ENCODE peak calls at places on chromosome 2, in six cellular contexts. One of them, this sample, is unnamed.

GRCh38 chr2:100283724-100284501 is 38.4 kb downstream of the LONRF2 start:
- DNase-seq in MM.1S: no peak
- DNase-seq in caudate nucleus: no peak
- DNase-seq in CD4-positive, alpha-beta memory T cell: no peak
- DNase-seq in neural progenitor cell: no peak
- DNase-seq in IMR-90: no peak
- DNase-seq in this sample: no peak

GRCh38 chr2:86023366-86023712 is 82.3 kb downstream of the POLR1A start:
- DNase-seq in MM.1S: no peak
- DNase-seq in caudate nucleus: no peak
- DNase-seq in CD4-positive, alpha-beta memory T cell: no peak
- DNase-seq in neural progenitor cell: no peak
- DNase-seq in IMR-90: no peak
- DNase-seq in this sample: no peak

GRCh38 chr2:219495531-219496122 is 3.1 kb upstream of the GMPPA start:
- DNase-seq in MM.1S: peak; percentile 19
- DNase-seq in caudate nucleus: peak; percentile 41
- DNase-seq in CD4-positive, alpha-beta memory T cell: peak; percentile 48
- DNase-seq in neural progenitor cell: peak; percentile 86
- DNase-seq in IMR-90: peak; percentile 74
- DNase-seq in this sample: peak; percentile 38

GRCh38 chr2:197838036-197838435 is 33.6 kb downstream of the PLCL1 start:
- DNase-seq in MM.1S: peak; percentile 93
- DNase-seq in caudate nucleus: no peak
- DNase-seq in CD4-positive, alpha-beta memory T cell: peak; percentile 38
- DNase-seq in neural progenitor cell: no peak
- DNase-seq in IMR-90: peak; percentile 36
- DNase-seq in this sample: no peak

GRCh38 chr2:40353236-40353635 is 98.7 kb downstream of the SLC8A1 start:
- DNase-seq in MM.1S: no peak
- DNase-seq in caudate nucleus: no peak
- DNase-seq in CD4-positive, alpha-beta memory T cell: no peak
- DNase-seq in neural progenitor cell: no peak
- DNase-seq in IMR-90: no peak
- DNase-seq in this sample: no peak

GRCh38 chr2:168084267-168084781 is 163.1 kb downstream of the STK39 start:
- DNase-seq in MM.1S: no peak
- DNase-seq in caudate nucleus: no peak
- DNase-seq in CD4-positive, alpha-beta memory T cell: no peak
- DNase-seq in neural progenitor cell: peak; percentile 37
- DNase-seq in IMR-90: peak; percentile 7
- DNase-seq in this sample: no peak

GRCh38 chr2:240913810-240914644 is 7.9 kb downstream of the CROCC2 start:
- DNase-seq in MM.1S: no peak
- DNase-seq in caudate nucleus: no peak
- DNase-seq in CD4-positive, alpha-beta memory T cell: peak; percentile 56
- DNase-seq in neural progenitor cell: peak; percentile 82
- DNase-seq in IMR-90: peak; percentile 55
- DNase-seq in this sample: peak; percentile 61

GRCh38 chr2:71460595-71461303 is 7.4 kb downstream of the DYSF start:
- DNase-seq in MM.1S: no peak
- DNase-seq in caudate nucleus: no peak
- DNase-seq in CD4-positive, alpha-beta memory T cell: no peak
- DNase-seq in neural progenitor cell: peak; percentile 28
- DNase-seq in IMR-90: no peak
- DNase-seq in this sample: no peak

GRCh38 chr2:55282110-55282917 is 13.3 kb upstream of the MTIF2 start:
- DNase-seq in MM.1S: peak; percentile 87
- DNase-seq in caudate nucleus: peak; percentile 73
- DNase-seq in CD4-positive, alpha-beta memory T cell: peak; percentile 86
- DNase-seq in neural progenitor cell: peak; percentile 89
- DNase-seq in IMR-90: peak; percentile 80
- DNase-seq in this sample: peak; percentile 85

GRCh38 chr2:43169091-43169936 is 57.1 kb downstream of the ZFP36L2 start:
- DNase-seq in MM.1S: no peak
- DNase-seq in caudate nucleus: no peak
- DNase-seq in CD4-positive, alpha-beta memory T cell: peak; percentile 43
- DNase-seq in neural progenitor cell: no peak
- DNase-seq in IMR-90: no peak
- DNase-seq in this sample: peak; percentile 37

GRCh38 chr2:67974564-67975430 is 88.0 kb downstream of the C1D start:
- DNase-seq in MM.1S: no peak
- DNase-seq in caudate nucleus: peak; percentile 20
- DNase-seq in CD4-positive, alpha-beta memory T cell: no peak
- DNase-seq in neural progenitor cell: no peak
- DNase-seq in IMR-90: no peak
- DNase-seq in this sample: peak; percentile 66

GRCh38 chr2:21836766-21837543 is 713.2 kb downstream of the TDRD15 start:
- DNase-seq in MM.1S: no peak
- DNase-seq in caudate nucleus: no peak
- DNase-seq in CD4-positive, alpha-beta memory T cell: no peak
- DNase-seq in neural progenitor cell: no peak
- DNase-seq in IMR-90: peak; percentile 95
- DNase-seq in this sample: no peak

GRCh38 chr2:173148520-173148919 is 72.9 kb downstream of the MAP3K20 start:
- DNase-seq in MM.1S: no peak
- DNase-seq in caudate nucleus: no peak
- DNase-seq in CD4-positive, alpha-beta memory T cell: no peak
- DNase-seq in neural progenitor cell: no peak
- DNase-seq in IMR-90: peak; percentile 23
- DNase-seq in this sample: no peak

GRCh38 chr2:228703099-228703498 is 521.6 kb upstream of the SPHKAP start:
- DNase-seq in MM.1S: no peak
- DNase-seq in caudate nucleus: no peak
- DNase-seq in CD4-positive, alpha-beta memory T cell: no peak
- DNase-seq in neural progenitor cell: no peak
- DNase-seq in IMR-90: no peak
- DNase-seq in this sample: no peak

GRCh38 chr2:237471457-237472186 is 15.4 kb upstream of the MLPH start:
- DNase-seq in MM.1S: peak; percentile 48
- DNase-seq in caudate nucleus: no peak
- DNase-seq in CD4-positive, alpha-beta memory T cell: no peak
- DNase-seq in neural progenitor cell: peak; percentile 71
- DNase-seq in IMR-90: peak; percentile 68
- DNase-seq in this sample: peak; percentile 66

GRCh38 chr2:219944861-219945260 is 317.4 kb downstream of the SLC4A3 start:
- DNase-seq in MM.1S: no peak
- DNase-seq in caudate nucleus: no peak
- DNase-seq in CD4-positive, alpha-beta memory T cell: no peak
- DNase-seq in neural progenitor cell: no peak
- DNase-seq in IMR-90: no peak
- DNase-seq in this sample: no peak

GRCh38 chr2:37676274-37676673 is 4.8 kb upstream of the CDC42EP3 start:
- DNase-seq in MM.1S: no peak
- DNase-seq in caudate nucleus: no peak
- DNase-seq in CD4-positive, alpha-beta memory T cell: no peak
- DNase-seq in neural progenitor cell: no peak
- DNase-seq in IMR-90: peak; percentile 58
- DNase-seq in this sample: no peak

GRCh38 chr2:239269173-239269865 is 131.5 kb downstream of the HDAC4 start:
- DNase-seq in MM.1S: no peak
- DNase-seq in caudate nucleus: no peak
- DNase-seq in CD4-positive, alpha-beta memory T cell: no peak
- DNase-seq in neural progenitor cell: no peak
- DNase-seq in IMR-90: no peak
- DNase-seq in this sample: no peak

GRCh38 chr2:229434131-229434530 is 163.0 kb upstream of the PID1 start:
- DNase-seq in MM.1S: no peak
- DNase-seq in caudate nucleus: no peak
- DNase-seq in CD4-positive, alpha-beta memory T cell: no peak
- DNase-seq in neural progenitor cell: no peak
- DNase-seq in IMR-90: no peak
- DNase-seq in this sample: no peak

GRCh38 chr2:235080108-235080507 is 128.3 kb downstream of the SH3BP4 start:
- DNase-seq in MM.1S: no peak
- DNase-seq in caudate nucleus: no peak
- DNase-seq in CD4-positive, alpha-beta memory T cell: no peak
- DNase-seq in neural progenitor cell: no peak
- DNase-seq in IMR-90: peak; percentile 61
- DNase-seq in this sample: no peak

GRCh38 chr2:231339318-231339717 is 56.2 kb upstream of the B3GNT7 start:
- DNase-seq in MM.1S: no peak
- DNase-seq in caudate nucleus: no peak
- DNase-seq in CD4-positive, alpha-beta memory T cell: no peak
- DNase-seq in neural progenitor cell: no peak
- DNase-seq in IMR-90: no peak
- DNase-seq in this sample: no peak

GRCh38 chr2:11753452-11753885 is 7.0 kb downstream of the LPIN1 start:
- DNase-seq in MM.1S: peak; percentile 93
- DNase-seq in caudate nucleus: no peak
- DNase-seq in CD4-positive, alpha-beta memory T cell: peak; percentile 56
- DNase-seq in neural progenitor cell: no peak
- DNase-seq in IMR-90: no peak
- DNase-seq in this sample: peak; percentile 32

GRCh38 chr2:238030422-238031155 is 30.2 kb upstream of the SCLY start:
- DNase-seq in MM.1S: no peak
- DNase-seq in caudate nucleus: no peak
- DNase-seq in CD4-positive, alpha-beta memory T cell: no peak
- DNase-seq in neural progenitor cell: no peak
- DNase-seq in IMR-90: no peak
- DNase-seq in this sample: no peak

GRCh38 chr2:177914247-177914646 is 158.3 kb downstream of the PDE11A start:
- DNase-seq in MM.1S: no peak
- DNase-seq in caudate nucleus: no peak
- DNase-seq in CD4-positive, alpha-beta memory T cell: no peak
- DNase-seq in neural progenitor cell: no peak
- DNase-seq in IMR-90: no peak
- DNase-seq in this sample: no peak

GRCh38 chr2:188452084-188452483 is 160.4 kb downstream of the GULP1 start:
- DNase-seq in MM.1S: no peak
- DNase-seq in caudate nucleus: no peak
- DNase-seq in CD4-positive, alpha-beta memory T cell: no peak
- DNase-seq in neural progenitor cell: no peak
- DNase-seq in IMR-90: peak; percentile 53
- DNase-seq in this sample: no peak

GRCh38 chr2:241150660-241151530 is 628 bp downstream of the PPP1R7 start:
- DNase-seq in MM.1S: peak; percentile 7
- DNase-seq in caudate nucleus: peak; percentile 52
- DNase-seq in CD4-positive, alpha-beta memory T cell: no peak
- DNase-seq in neural progenitor cell: peak; percentile 13
- DNase-seq in IMR-90: peak; percentile 51
- DNase-seq in this sample: peak; percentile 60

GRCh38 chr2:71961289-71962027 is 186.2 kb downstream of the CYP26B1 start:
- DNase-seq in MM.1S: no peak
- DNase-seq in caudate nucleus: no peak
- DNase-seq in CD4-positive, alpha-beta memory T cell: no peak
- DNase-seq in neural progenitor cell: no peak
- DNase-seq in IMR-90: no peak
- DNase-seq in this sample: no peak

GRCh38 chr2:209640358-209640757 is 131.3 kb upstream of the UNC80 start:
- DNase-seq in MM.1S: no peak
- DNase-seq in caudate nucleus: no peak
- DNase-seq in CD4-positive, alpha-beta memory T cell: no peak
- DNase-seq in neural progenitor cell: no peak
- DNase-seq in IMR-90: no peak
- DNase-seq in this sample: no peak

GRCh38 chr2:202965810-202966454 is 48.7 kb upstream of the NBEAL1 start:
- DNase-seq in MM.1S: peak; percentile 65
- DNase-seq in caudate nucleus: no peak
- DNase-seq in CD4-positive, alpha-beta memory T cell: no peak
- DNase-seq in neural progenitor cell: peak; percentile 2
- DNase-seq in IMR-90: peak; percentile 63
- DNase-seq in this sample: peak; percentile 8

GRCh38 chr2:3779650-3780049 is 76.3 kb downstream of the DCDC2C start:
- DNase-seq in MM.1S: no peak
- DNase-seq in caudate nucleus: no peak
- DNase-seq in CD4-positive, alpha-beta memory T cell: no peak
- DNase-seq in neural progenitor cell: no peak
- DNase-seq in IMR-90: no peak
- DNase-seq in this sample: no peak
- H3K27ac ChIP-seq in MM.1S: no peak overlapping the region
- H3K27ac ChIP-seq in caudate nucleus: no peak overlapping the region
- H3K27ac ChIP-seq in CD4-positive, alpha-beta memory T cell: no peak overlapping the region
- H3K27ac ChIP-seq in neural progenitor cell: no peak overlapping the region
- H3K27ac ChIP-seq in IMR-90: no peak overlapping the region
- H3K27ac ChIP-seq in this sample: no peak overlapping the region

GRCh38 chr2:191577611-191578010 is 100.3 kb upstream of the NABP1 start:
- DNase-seq in MM.1S: no peak
- DNase-seq in caudate nucleus: no peak
- DNase-seq in CD4-positive, alpha-beta memory T cell: no peak
- DNase-seq in neural progenitor cell: no peak
- DNase-seq in IMR-90: no peak
- DNase-seq in this sample: no peak
- H3K27ac ChIP-seq in MM.1S: no peak overlapping the region
- H3K27ac ChIP-seq in caudate nucleus: no peak overlapping the region
- H3K27ac ChIP-seq in CD4-positive, alpha-beta memory T cell: no peak overlapping the region
- H3K27ac ChIP-seq in neural progenitor cell: no peak overlapping the region
- H3K27ac ChIP-seq in IMR-90: no peak overlapping the region
- H3K27ac ChIP-seq in this sample: no peak overlapping the region

GRCh38 chr2:217669831-217670230 is 333.0 kb downstream of the TNS1 start:
- DNase-seq in MM.1S: no peak
- DNase-seq in caudate nucleus: no peak
- DNase-seq in CD4-positive, alpha-beta memory T cell: no peak
- DNase-seq in neural progenitor cell: no peak
- DNase-seq in IMR-90: peak; percentile 30
- DNase-seq in this sample: no peak

GRCh38 chr2:217664761-217665160 is 338.0 kb downstream of the TNS1 start:
- DNase-seq in MM.1S: no peak
- DNase-seq in caudate nucleus: no peak
- DNase-seq in CD4-positive, alpha-beta memory T cell: no peak
- DNase-seq in neural progenitor cell: no peak
- DNase-seq in IMR-90: peak; percentile 11
- DNase-seq in this sample: no peak

GRCh38 chr2:217667545-217667944 is 335.2 kb downstream of the TNS1 start:
- DNase-seq in MM.1S: no peak
- DNase-seq in caudate nucleus: no peak
- DNase-seq in CD4-positive, alpha-beta memory T cell: no peak
- DNase-seq in neural progenitor cell: no peak
- DNase-seq in IMR-90: no peak
- DNase-seq in this sample: no peak

GRCh38 chr2:217662984-217663602 is 339.7 kb downstream of the TNS1 start:
- DNase-seq in MM.1S: no peak
- DNase-seq in caudate nucleus: no peak
- DNase-seq in CD4-positive, alpha-beta memory T cell: no peak
- DNase-seq in neural progenitor cell: no peak
- DNase-seq in IMR-90: peak; percentile 61
- DNase-seq in this sample: no peak

DNA sequence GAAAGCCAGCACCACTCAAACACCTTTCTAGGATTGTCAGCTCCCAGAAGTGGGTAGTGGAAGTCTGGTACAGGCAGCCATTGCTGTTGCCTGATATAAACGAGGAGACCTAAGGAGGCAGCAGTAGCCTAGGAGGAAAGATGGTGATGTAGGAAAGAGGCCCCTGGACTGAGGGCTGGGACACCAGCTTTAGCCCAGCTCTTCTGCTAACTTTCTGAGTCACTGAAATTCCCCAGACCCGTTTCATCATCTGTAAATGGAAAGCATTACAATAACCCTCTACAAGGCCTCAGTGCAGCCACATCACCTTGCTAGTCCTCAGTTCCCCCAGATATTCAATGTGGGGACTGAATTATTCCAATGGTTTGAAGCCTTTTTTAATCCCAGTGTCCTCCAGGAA is 336.5 kb downstream of the TNS1 start:
- DNase-seq in MM.1S: no peak
- DNase-seq in caudate nucleus: no peak
- DNase-seq in CD4-positive, alpha-beta memory T cell: no peak
- DNase-seq in neural progenitor cell: no peak
- DNase-seq in IMR-90: peak; percentile 80
- DNase-seq in this sample: no peak
- H3K27ac ChIP-seq in MM.1S: no peak overlapping the region
- H3K27ac ChIP-seq in caudate nucleus: no peak overlapping the region
- H3K27ac ChIP-seq in CD4-positive, alpha-beta memory T cell: no peak overlapping the region
- H3K27ac ChIP-seq in neural progenitor cell: no peak overlapping the region
- H3K27ac ChIP-seq in IMR-90: no peak overlapping the region
- H3K27ac ChIP-seq in this sample: no peak overlapping the region

GRCh38 chr2:70116936-70117554 is 29.8 kb downstream of the PCBP1 start:
- DNase-seq in MM.1S: no peak
- DNase-seq in caudate nucleus: no peak
- DNase-seq in CD4-positive, alpha-beta memory T cell: no peak
- DNase-seq in neural progenitor cell: no peak
- DNase-seq in IMR-90: no peak
- DNase-seq in this sample: no peak
- H3K27ac ChIP-seq in MM.1S: peak overlapping the region; percentile 94
- H3K27ac ChIP-seq in caudate nucleus: peak overlapping the region; percentile 50
- H3K27ac ChIP-seq in CD4-positive, alpha-beta memory T cell: no peak overlapping the region
- H3K27ac ChIP-seq in neural progenitor cell: peak overlapping the region; percentile 55
- H3K27ac ChIP-seq in IMR-90: no peak overlapping the region
- H3K27ac ChIP-seq in this sample: peak overlapping the region; percentile 10

This sample was measured in thyroid gland.